ENCODE peak calls at places on chromosomes 4 and X, in nine cellular contexts. Q is tibial nerve, P is A549, X is H1, I is endothelial cell of umbilical vein, U is body of pancreas, E is ovary, R is NB4, B is GM12878. C is an unnamed sample.
A peak's percentile ranks its signal among the peaks of the same experiment; 100 is the strongest.

GRCh38 chrX:19990225-19990518 is 689 bp downstream of the BCLAF3 start:
- DNase-seq in P (no peak), I (peak; percentile 3), R (peak; percentile 40), Q (no peak), E (no peak), X (no peak), U (no peak), B (no peak), C (no peak)

GRCh38 chr4:152939655-152940054 is 3.5 kb downstream of the FHDC1 start:
- DNase-seq in X (no peak), B (no peak), E (no peak), Q (no peak), I (no peak), P (no peak), U (no peak), R (no peak), C (peak; percentile 19)

GRCh38 chr4:109166586-109166985 is 135.9 kb downstream of the COL25A1 start:
- DNase-seq in R (no peak), I (no peak), Q (no peak), U (no peak), E (no peak), X (no peak), B (no peak), P (no peak), C (no peak)

GRCh38 chrX:47293106-47293505 is 60.3 kb downstream of the USP11 start:
- DNase-seq in I (no peak), Q (no peak), U (no peak), B (no peak), P (no peak), X (no peak), R (no peak), E (no peak), C (no peak)

GRCh38 chr4:152117054-152117453 is 356.2 kb upstream of the GATB start:
- DNase-seq in B (no peak), U (no peak), R (no peak), Q (no peak), P (no peak), E (no peak), I (no peak), X (no peak), C (no peak)

GRCh38 chrX:13094780-13095425 is 50.5 kb upstream of the FAM9C start:
- DNase-seq in U (no peak), X (no peak), P (no peak), R (no peak), E (no peak), I (peak; percentile 28), Q (no peak), B (no peak), C (no peak)

GRCh38 chr4:3452376-3452775 is 10.6 kb downstream of the HGFAC start:
- DNase-seq in Q (no peak), I (no peak), B (no peak), U (no peak), R (no peak), E (peak; percentile 18), P (peak; percentile 39), X (no peak), C (no peak)

GRCh38 chr4:94801016-94801415 is 43.3 kb downstream of the BMPR1B start:
- DNase-seq in B (no peak), X (no peak), Q (no peak), P (no peak), R (no peak), U (no peak), E (no peak), I (no peak), C (no peak)

GRCh38 chr4:151316645-151317044 is 8.8 kb downstream of the SH3D19 start:
- DNase-seq in X (no peak), Q (no peak), R (no peak), I (no peak), U (no peak), P (no peak), B (no peak), E (no peak), C (no peak)

GRCh38 chrX:106894978-106895452 is 8.1 kb downstream of the RIPPLY1 start:
- DNase-seq in R (no peak), E (no peak), Q (no peak), B (no peak), P (peak; percentile 68), X (no peak), U (no peak), I (peak; percentile 70), C (peak; percentile 0)

GRCh38 chr4:113645771-113646455 is 115.6 kb downstream of the CAMK2D start:
- DNase-seq in U (peak; percentile 71), X (peak; percentile 17), B (no peak), Q (no peak), P (peak; percentile 94), R (no peak), E (no peak), I (peak; percentile 89), C (no peak)

GRCh38 chr4:44563496-44563895 is 87.9 kb downstream of the YIPF7 start:
- DNase-seq in P (no peak), B (no peak), X (no peak), U (no peak), R (no peak), E (no peak), Q (no peak), I (no peak), C (no peak)

GRCh38 chrX:1727531-1728027 is 112.7 kb downstream of the ASMT start:
- DNase-seq in I (no peak), U (no peak), X (peak; percentile 77), B (no peak), Q (no peak), P (peak; percentile 87), R (no peak), E (no peak), C (no peak)

GRCh38 chr4:100826808-100827548 is 309.2 kb upstream of the EMCN start:
- DNase-seq in E (no peak), P (no peak), Q (no peak), B (no peak), X (no peak), I (no peak), U (peak; percentile 6), R (peak; percentile 67), C (no peak)

GRCh38 chr4:59748433-59748832 is 1451.7 kb upstream of the ADGRL3 start:
- DNase-seq in Q (no peak), P (no peak), I (no peak), E (no peak), X (no peak), U (no peak), R (no peak), B (no peak), C (no peak)

DNA sequence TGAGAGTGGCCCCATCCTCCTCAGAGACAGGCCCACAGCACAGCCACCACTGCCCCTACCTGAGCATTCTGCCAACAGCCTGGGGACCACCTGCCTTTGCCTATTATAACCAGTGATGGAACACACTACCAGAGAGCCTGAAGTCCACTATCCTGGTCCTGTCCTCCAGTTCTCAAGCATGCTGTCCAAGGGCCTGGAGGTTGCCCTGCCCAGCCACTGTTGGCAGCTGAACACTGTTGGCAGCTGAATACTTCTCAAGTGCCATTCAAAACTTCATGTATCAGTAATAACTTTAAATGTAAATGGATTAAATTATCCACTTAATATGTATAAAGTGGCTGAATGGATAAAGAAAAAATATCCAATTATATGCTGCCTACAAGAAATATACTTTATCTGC is 194.3 kb upstream of the JADE1 start:
- DNase-seq in E (no peak), R (no peak), X (no peak), U (no peak), P (no peak), I (no peak), Q (no peak), B (no peak), C (no peak)
- TF ChIP-seq POLR2A in E (no peak), R (no peak), X (no peak), U (no peak), P (no peak), I (no peak), Q (no peak), B (no peak), C (no peak)

GRCh38 chr4:2008921-2009650 is at the start of gene NELFA:
- DNase-seq in U (peak; percentile 97), P (peak; percentile 95), X (peak; percentile 85), Q (peak; percentile 92), R (peak; percentile 98), B (peak; percentile 57), I (peak; percentile 92), E (peak; percentile 94), C (peak; percentile 96)
- TF ChIP-seq POLR2A in U (peak; percentile 92), P (peak; percentile 82), X (peak; percentile 76), Q (peak; percentile 66), R (peak; percentile 90), B (peak; percentile 90), I (peak; percentile 82), E (peak; percentile 50), C (peak; percentile 83)

DNA sequence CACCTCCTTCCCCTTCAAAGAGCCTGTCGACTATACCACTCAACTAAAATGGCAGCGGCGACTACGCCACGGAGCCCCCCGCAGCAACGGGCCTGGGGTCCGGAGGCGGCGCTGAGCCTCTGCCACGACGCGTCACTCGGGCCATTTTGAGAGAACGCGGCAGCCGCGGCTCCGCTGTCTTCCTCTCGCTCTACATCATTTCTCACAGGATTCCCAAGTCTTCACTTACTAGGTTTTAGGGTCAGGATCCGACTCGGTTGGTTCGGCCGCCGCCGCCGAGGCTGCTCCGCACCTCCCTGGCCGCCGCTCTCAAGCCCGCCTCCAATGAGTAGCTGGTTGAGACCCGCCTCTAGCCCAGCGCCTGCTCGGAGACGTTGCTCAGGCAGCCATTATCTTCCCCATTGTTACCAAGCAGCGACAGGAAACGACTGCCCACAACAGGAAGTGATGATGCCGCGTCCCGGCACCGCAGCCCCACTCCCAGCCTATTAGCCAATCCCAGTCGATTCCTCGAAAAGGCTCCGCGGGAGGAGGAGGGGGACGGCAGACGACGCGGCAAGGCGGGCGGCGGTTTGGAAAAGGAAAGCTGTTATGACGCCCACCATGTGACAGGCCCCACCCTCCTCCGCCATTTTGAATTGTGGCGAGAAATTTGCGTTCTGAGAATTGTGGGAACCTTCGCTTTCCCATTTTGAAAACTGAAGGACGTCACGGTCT is at the start of gene RLIM:
- DNase-seq in X (peak; percentile 78), U (peak; percentile 96), E (peak; percentile 89), I (peak; percentile 96), B (peak; percentile 85), R (peak; percentile 97), P (peak; percentile 97), Q (peak; percentile 85), C (peak; percentile 94)
- TF ChIP-seq POLR2A in X (peak; percentile 53), U (peak; percentile 95), E (peak; percentile 83), I (peak; percentile 54), B (peak; percentile 91), R (peak; percentile 76), P (peak; percentile 64), Q (peak; percentile 85), C (peak; percentile 90)

DNA sequence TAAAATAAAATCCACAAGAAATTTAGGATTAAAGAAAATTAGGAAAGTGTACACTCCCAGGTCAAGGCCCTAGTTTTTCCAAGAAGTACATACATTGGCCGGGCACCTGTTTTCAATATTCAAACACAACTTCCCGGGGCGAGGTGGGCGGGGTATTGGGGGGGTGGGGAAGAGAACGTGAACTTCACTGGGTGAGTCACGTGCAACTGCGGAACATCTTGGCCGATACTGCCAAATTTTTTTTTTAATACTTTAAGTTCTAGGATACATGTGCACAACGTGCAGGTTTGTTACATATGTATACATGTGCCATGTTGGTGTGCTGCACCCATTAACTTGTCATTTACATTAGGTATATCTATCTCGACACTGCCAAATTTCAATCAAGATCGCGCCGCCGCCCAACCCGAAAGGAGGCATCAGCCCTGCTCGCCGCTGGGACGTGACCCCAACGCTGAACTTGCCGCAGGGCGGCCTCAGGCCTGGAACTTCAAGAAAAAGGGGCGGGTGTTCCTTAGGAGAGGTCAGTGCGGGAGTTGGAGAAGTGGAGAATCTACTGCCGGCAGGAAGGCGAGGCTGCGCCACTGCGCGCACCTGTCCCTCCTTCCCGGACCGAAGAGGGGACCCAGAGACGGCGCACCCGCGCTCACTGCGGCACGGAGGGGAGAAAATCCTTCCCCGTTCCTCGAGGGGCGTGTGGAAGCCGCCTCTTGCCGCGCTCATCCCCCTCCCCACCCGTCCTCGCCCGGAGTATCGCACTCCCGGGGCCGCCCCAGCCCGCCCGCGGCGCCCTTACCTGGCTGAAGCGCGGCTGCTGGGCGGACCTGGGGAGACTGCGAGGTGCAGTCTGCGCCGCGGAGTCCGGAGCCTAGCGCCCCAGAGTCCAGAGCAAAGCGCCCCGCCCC is at the start of gene TEC:
- DNase-seq in I (peak; percentile 22), P (peak; percentile 60), E (peak; percentile 26), B (no peak), R (peak; percentile 80), X (peak; percentile 17), U (peak; percentile 69), Q (peak; percentile 19), C (peak; percentile 86)
- TF ChIP-seq POLR2A in I (no peak), P (peak; percentile 28), E (no peak), B (peak; percentile 92), R (no peak), X (peak; percentile 65), U (peak; percentile 87), Q (peak; percentile 55), C (peak; percentile 68)

C was measured in erythroblast.